ENCODE peak calls at places on chromosomes 7 and 10, in seven cellular contexts. R is DND-41, F is fibroblast of lung, C is IMR-90, G is PC-3, W is mammary epithelial cell, X is H1. J is an unnamed sample.

GRCh38 chr7:132956556-132956955 is 125.3 kb downstream of the CHCHD3 start:
- DNase-seq in W (no peak), R (no peak), G (no peak), C (no peak), X (no peak), F (no peak), J (no peak)

GRCh38 chr10:88962336-88962735 is 9.8 kb upstream of the ACTA2 start:
- DNase-seq in W (no peak), F (no peak), X (no peak), R (no peak), G (no peak), C (no peak), J (no peak)

GRCh38 chr7:150357771-150358427 is 10.7 kb upstream of the REPIN1 start:
- DNase-seq in X (no peak), C (no peak), W (peak), F (no peak), G (no peak), R (peak), J (no peak)

GRCh38 chr10:124138195-124138882 is 44.9 kb upstream of the CHST15 start:
- DNase-seq in G (no peak), F (peak), X (no peak), C (no peak), R (no peak), W (no peak), J (peak)

GRCh38 chr10:124477614-124478363 is 16.2 kb downstream of the LHPP start:
- DNase-seq in F (no peak), G (no peak), W (no peak), C (no peak), R (no peak), X (no peak), J (peak)

GRCh38 chr10:72379062-72379461 is 24.3 kb upstream of the DNAJB12 start:
- DNase-seq in W (no peak), F (no peak), C (no peak), X (no peak), G (no peak), R (no peak), J (no peak)

GRCh38 chr7:99406557-99406956 is 1.8 kb downstream of the PDAP1 start:
- DNase-seq in X (no peak), C (no peak), G (no peak), F (no peak), R (peak), W (no peak), J (no peak)

GRCh38 chr10:36441557-36441956 is 683.8 kb upstream of the ANKRD30A start:
- DNase-seq in W (no peak), C (no peak), R (no peak), F (no peak), G (peak), X (no peak), J (no peak)

GRCh38 chr7:100374601-100375000 is 1.3 kb downstream of the PILRA start:
- DNase-seq in X (no peak), C (no peak), W (no peak), G (no peak), R (no peak), F (no peak), J (peak)

GRCh38 chr7:70289067-70289466 is 690.8 kb downstream of the AUTS2 start:
- DNase-seq in C (no peak), F (peak), W (peak), G (no peak), X (no peak), R (no peak), J (no peak)

GRCh38 chr10:70478191-70479160 is at the start of gene PALD1:
- DNase-seq in G (peak), C (no peak), R (peak), X (no peak), F (peak), W (no peak), J (peak)

GRCh38 chr10:91150631-91151030 is 69.8 kb upstream of the PCGF5 start:
- DNase-seq in G (no peak), C (no peak), W (no peak), X (no peak), F (no peak), R (no peak), J (no peak)
- TF ChIP-seq CTCF in G (no peak), C (no peak), W (no peak), X (no peak), F (no peak), R (no peak), J (no peak)

DNA sequence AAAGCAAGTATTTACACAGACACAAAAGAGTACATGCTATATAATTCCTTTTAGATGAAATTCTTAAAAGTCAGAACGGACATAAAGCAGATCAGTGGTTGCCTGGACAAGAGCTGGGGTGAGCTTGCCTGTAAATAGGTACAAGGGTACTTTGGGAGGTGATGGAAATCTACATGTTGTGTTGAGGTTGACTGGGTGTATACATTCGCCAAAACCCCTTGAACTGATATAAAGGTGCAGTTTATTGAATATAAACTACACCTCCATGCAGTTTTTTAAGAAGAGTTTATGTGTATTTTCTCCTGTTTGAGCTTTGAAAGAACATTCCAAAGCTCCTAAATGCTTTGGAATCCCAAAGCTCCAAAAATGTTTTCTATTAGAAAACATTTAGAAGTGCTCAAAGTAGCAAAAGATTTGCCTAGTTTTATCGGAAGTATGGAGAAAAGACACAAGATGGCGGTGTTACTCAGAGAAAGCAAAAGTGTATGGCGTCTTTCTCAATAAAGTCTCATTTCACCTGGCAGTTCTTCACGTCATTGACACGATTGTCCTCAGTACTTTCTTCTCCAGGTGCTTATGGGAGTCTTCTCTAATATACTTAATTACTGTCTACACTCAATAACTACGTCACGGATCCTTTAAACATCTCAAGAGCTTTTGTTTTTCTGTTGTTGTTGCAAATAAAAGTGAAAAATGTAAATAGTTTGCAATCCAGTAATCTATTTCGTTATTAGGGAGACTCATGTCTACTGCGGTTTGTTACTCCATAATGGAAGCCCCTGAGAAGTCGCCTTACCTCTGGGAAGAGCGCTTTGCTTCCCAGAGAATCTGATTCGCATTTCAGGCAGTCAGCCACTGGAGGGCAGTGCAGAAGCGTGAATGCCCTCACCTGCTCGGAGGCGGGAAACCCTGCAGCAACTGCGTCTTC is 14.7 kb upstream of the SEC61G start:
- DNase-seq in F (peak), C (peak), X (peak), G (peak), R (peak), W (peak), J (peak)
- H3K9ac ChIP-seq in F (no peak), C (no peak), X (no peak), G (peak), R (no peak), W (peak), J (peak)

DNA sequence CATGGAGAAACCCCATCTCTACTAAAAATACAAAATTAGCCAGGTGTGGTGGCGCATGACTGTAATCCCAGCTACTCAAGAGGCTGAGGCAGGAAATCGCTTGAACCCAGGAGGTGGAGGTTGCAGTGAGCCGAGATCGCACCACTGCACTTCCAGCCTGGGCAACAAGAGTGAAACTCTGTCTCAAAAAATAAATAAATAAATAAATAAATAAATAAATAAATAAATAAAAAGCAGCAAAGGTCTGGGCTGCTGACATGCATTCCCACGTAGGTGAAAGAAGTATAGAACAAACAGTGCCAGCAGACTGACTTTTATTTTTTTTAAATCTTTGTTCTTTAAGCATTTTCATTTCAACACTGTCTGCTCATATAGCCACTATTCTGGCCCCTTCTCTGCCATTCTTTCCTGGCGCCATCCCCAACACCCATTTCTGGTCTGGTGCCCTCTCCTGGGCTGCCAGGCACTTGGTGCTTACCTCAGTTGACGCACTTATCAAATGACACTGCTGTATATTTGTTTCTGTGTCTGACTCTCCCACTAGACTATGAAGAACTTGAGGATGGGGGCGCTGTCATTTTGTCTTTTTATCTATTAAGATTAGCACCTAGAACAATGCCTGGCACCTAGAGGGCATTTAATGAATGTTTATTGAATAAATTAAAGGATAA is 15.6 kb downstream of the FAM107B start:
- DNase-seq in F (no peak), G (peak), W (no peak), R (no peak), X (no peak), C (no peak), J (no peak)
- TF ChIP-seq CTCF in F (no peak), G (peak), W (no peak), R (no peak), X (peak), C (no peak), J (peak)

GRCh38 chr7:43784030-43785001 is 25.8 kb downstream of the BLVRA start:
- DNase-seq in W (no peak), F (peak), C (peak), X (no peak), G (no peak), R (no peak), J (no peak)

GRCh38 chr7:43782768-43783555 is 24.5 kb downstream of the BLVRA start:
- DNase-seq in C (no peak), X (no peak), W (no peak), R (no peak), F (no peak), G (no peak), J (no peak)

GRCh38 chr7:43781726-43782607 is 23.5 kb downstream of the BLVRA start:
- DNase-seq in W (peak), F (peak), R (no peak), G (no peak), X (no peak), C (peak), J (no peak)

GRCh38 chr7:43787771-43788170 is 29.3 kb downstream of the BLVRA start:
- DNase-seq in W (no peak), G (no peak), R (no peak), C (no peak), X (no peak), F (no peak), J (no peak)

DNA sequence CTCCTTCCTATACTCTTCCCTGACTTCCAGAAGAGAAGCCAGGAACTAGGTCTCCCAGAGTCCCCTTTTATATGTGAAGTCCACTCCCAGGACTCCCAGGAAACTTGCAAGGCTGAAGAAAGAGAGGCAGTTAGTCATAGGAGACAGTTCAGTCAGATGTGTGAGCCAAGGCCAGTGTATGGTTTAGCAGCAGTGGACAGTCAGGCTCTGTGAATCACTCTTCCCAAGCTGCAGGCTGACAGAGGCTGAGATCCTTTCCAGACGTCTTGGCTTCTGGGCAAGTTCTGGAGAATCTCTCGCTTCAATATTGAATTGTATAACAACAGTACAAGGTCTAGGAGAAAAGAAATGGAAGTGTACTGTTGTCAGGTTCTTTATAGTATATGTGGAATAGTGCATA is 26.9 kb downstream of the BLVRA start:
- DNase-seq in G (peak), C (peak), X (no peak), W (peak), F (peak), R (no peak), J (no peak)
- H3K9ac ChIP-seq in G (no peak), C (no peak), X (no peak), W (no peak), F (no peak), R (no peak), J (peak)

GRCh38 chr7:43942997-43943701 is 16.9 kb downstream of the UBE2D4 start:
- DNase-seq in G (peak), X (no peak), R (no peak), C (no peak), F (no peak), W (peak), J (no peak)
- TF ChIP-seq CTCF in G (peak), X (peak), R (no peak), C (peak), F (no peak), W (peak), J (peak)